ENCODE peak calls at places on chromosomes 16 and 17, in four cellular contexts. J is GM12878, K is K562, Z is HepG2. G is an unnamed sample.

GRCh38 chr17:40019140-40019991 is 4.1 kb downstream of the CSF3 start:
- DNase-seq in Z (no peak), J (no peak), K (no peak), G (no peak)

GRCh38 chr17:82273327-82274133 is at the start of gene CSNK1D:
- DNase-seq in K (peak), Z (peak), J (peak), G (peak)

GRCh38 chr17:76537578-76538280 is at the start of gene CYGB:
- DNase-seq in J (no peak), K (no peak), Z (no peak), G (no peak)

GRCh38 chr17:36148559-36149295 is 27.7 kb downstream of the TBC1D3B start:
- DNase-seq in Z (peak), K (peak), J (peak), G (peak)

GRCh38 chr17:36703860-36704266 is 102.5 kb downstream of the MRM1 start:
- DNase-seq in K (peak), J (no peak), Z (no peak), G (peak)

GRCh38 chr17:56870163-56870651 is 36.3 kb downstream of the DGKE start:
- DNase-seq in Z (peak), J (peak), K (no peak), G (no peak)

GRCh38 chr17:49390548-49391324 is 23.9 kb downstream of the PHB1 start:
- DNase-seq in Z (peak), J (no peak), K (peak), G (no peak)

GRCh38 chr17:68821860-68822693 is 133.1 kb downstream of the ABCA8 start:
- DNase-seq in J (no peak), K (no peak), Z (peak), G (no peak)

GRCh38 chr17:9120471-9120870 is 99.2 kb downstream of the NTN1 start:
- DNase-seq in Z (peak), J (no peak), K (peak), G (peak)

GRCh38 chr16:91484-91883 is 13.5 kb downstream of the MPG start:
- DNase-seq in K (no peak), J (no peak), Z (no peak), G (no peak)

GRCh38 chr17:13590441-13590840 is 11.3 kb downstream of the HS3ST3A1 start:
- DNase-seq in J (no peak), Z (no peak), K (no peak), G (no peak)

GRCh38 chr17:66944365-66945203 is 19.9 kb upstream of the CACNG4 start:
- DNase-seq in Z (no peak), K (no peak), J (no peak), G (no peak)

GRCh38 chr16:79876332-79876730 is 275.8 kb upstream of the MAF start:
- DNase-seq in J (peak), K (no peak), Z (no peak), G (no peak)

GRCh38 chr17:16882243-16882925 is 89.5 kb downstream of the TNFRSF13B start:
- DNase-seq in K (no peak), Z (no peak), J (no peak), G (no peak)

GRCh38 chr17:20009302-20010098 is at the start of gene SPECC1:
- DNase-seq in Z (peak), K (peak), J (no peak), G (peak)

GRCh38 chr17:47649972-47650524 is 329 bp downstream of the KPNB1 start:
- DNase-seq in J (no peak), K (peak), Z (no peak), G (no peak)

GRCh38 chr17:81844327-81844851 is 9.5 kb upstream of the PPP1R27 start:
- DNase-seq in K (no peak), J (no peak), Z (no peak), G (no peak)

DNA sequence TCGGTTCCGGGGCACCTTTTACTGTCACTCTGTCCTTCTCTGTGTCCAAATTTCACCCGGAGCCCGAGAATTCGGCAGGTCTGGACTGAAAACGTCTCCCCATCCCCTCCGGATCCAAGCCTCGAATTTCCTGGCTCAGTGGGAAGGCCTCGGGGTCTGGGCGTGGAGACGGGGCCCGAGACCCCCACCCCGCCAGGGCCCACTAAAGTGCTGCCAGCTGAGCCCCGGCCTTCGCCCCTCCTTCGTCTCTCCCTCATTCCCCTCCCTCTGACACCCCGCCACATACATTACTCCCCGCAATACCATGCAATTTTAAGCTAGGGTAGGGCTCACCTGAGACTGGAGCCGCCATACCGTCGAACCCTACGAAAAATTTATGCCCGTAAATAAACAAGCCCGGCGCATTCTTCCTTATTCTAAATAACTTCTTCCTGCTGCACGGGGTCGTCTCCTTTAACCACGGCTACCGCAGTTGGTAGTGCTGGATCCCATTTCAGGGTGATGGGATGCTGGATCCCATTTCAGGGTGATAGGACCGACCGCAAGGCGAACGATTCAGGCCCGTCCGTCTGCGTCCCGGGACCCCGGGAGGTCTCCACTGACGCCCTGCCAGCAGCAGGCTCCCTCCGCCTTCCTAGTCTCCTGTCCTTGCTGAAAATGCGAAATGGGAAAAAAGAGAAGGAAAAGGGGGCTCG is 4.4 kb upstream of the OR1F1 start:
- DNase-seq in Z (no peak), K (no peak), J (no peak), G (no peak)
- TF ChIP-seq FOXK2 in Z (no peak), K (no peak), J (no peak), G (no peak)

DNA sequence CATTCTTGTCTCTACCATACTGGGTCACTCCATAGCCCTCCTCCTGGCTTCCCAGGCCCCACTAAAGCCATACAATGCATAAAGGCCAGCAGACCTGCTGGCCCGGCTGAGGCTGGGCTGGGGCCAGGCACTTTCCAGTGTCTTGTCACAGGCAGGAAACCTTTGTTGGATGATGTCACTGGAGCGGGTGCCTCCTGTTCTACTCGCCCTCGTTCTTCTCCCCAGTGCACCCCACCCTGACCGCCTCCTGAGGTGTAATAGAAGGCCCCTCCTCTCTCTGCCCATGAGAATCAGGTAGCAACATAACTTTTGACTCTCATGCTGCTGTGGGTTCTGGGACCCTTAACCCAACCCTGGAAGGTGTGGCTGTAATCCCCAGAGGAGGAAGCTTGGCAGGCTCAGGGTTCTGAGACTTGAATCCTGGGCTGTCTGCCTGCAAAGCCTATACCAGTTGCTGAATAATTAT is 54.2 kb upstream of the IL34 start:
- DNase-seq in J (no peak), Z (no peak), K (no peak), G (no peak)
- TF ChIP-seq FOXK2 in J (no peak), Z (no peak), K (no peak), G (no peak)

DNA sequence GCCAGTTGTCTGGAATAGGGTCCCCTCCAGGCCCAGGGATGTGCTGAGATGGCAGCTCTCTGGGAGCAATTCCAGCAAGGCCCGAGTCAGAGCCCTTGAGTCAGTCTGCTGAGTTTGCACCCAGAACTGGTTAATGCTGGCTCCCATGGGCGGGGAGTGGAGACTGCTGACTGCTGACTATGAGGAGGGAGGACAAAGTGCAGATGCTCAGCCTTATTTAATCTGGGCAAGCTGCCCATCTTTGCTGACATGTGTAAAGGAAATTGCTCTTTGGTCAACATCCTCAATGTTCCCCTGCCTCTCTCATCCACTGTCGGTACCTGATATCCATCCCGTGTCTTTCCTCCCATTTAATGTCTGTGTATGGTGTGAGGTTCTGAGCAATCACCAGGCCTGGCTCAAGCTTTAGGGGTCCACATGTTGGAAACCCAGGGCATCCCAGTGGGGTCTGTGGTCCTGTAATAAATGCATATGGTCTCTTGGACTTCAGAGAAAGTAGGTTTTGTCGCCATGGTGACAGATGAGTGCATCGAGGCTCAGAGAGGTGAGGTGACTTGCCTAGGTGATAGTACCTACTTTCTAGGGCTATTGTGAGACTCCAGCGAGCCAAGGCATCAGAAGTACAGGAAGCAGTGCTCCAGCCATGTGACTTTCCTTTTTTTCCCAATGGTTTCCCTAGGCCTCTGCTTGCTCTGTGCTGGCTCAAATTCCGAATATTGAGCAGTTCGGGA is 20.0 kb upstream of the RNF135 start:
- DNase-seq in K (no peak), J (no peak), Z (peak), G (no peak)
- TF ChIP-seq FOXK2 in K (no peak), J (no peak), Z (no peak), G (no peak)

GRCh38 chr16:72877374-72878028 is 170.4 kb downstream of the ZFHX3 start:
- DNase-seq in J (no peak), K (no peak), Z (peak), G (no peak)
- TF ChIP-seq FOXK2 in J (no peak), K (no peak), Z (peak), G (no peak)

GRCh38 chr17:65058615-65059014 is 2.1 kb upstream of the GNA13 start:
- DNase-seq in Z (no peak), J (no peak), K (no peak), G (no peak)

GRCh38 chr17:65055280-65055707 is 1.2 kb downstream of the GNA13 start:
- DNase-seq in Z (no peak), K (no peak), J (no peak), G (no peak)

GRCh38 chr17:65058151-65058550 is 1.6 kb upstream of the GNA13 start:
- DNase-seq in Z (no peak), J (no peak), K (no peak), G (no peak)

GRCh38 chr17:65055708-65056638 is 567 bp downstream of the GNA13 start:
- DNase-seq in K (peak), Z (peak), J (no peak), G (peak)

GRCh38 chr17:65057520-65058075 is 1.1 kb upstream of the GNA13 start:
- DNase-seq in J (no peak), K (no peak), Z (no peak), G (no peak)
- TF ChIP-seq FOXK2 in J (no peak), K (no peak), Z (no peak), G (no peak)

DNA sequence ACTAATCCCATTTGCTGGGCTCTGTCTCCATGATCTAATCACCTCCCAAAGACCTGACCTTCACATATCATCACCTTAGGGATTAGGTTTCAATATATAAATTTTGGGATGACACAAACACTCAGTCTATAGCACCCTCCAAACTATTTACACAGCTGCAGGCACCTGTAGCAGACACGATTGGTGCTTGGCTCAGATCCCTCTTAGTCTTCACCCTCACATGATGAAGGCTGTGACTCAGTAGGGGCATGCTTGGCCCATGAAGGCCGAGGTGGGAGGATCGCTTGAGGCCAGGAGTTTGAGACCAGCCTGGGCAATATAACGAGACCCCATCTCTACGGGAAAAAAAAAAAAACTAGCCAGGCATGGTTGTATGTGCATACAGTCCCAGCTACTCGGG is 73.5 kb downstream of the HS3ST2 start:
- DNase-seq in K (no peak), Z (no peak), J (no peak), G (no peak)
- TF ChIP-seq FOXK2 in K (no peak), Z (no peak), J (no peak), G (no peak)

DNA sequence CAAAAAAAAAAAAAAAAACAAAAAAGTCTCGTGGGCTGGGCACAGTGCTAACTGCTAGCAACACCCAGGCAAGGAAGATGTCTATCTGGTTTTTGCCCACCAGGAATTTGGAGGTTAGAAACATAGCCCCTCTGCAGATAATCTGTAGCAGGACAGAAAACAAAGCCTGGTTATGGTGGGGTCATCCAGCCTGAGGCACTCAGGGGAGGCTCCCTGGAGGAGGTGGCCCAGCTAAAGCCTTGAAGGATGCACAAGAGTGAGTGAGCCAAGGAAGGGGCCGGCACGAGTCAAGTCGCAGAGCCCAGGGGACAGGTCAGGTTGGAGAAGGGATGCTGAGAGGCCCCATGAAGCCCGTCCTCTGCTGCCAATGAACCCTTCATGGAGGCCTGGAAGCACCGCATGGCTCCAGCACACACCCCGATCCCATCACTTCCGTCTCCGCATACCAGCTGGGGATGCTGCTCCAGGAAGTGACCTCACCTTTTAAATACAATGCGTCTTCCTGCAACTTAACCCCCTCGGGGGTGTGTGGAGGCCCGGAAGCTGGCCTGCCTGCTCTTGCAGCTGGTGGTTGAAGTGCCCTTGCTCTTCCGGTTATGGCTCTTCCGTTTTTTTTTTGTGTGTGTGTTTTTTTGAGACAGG is 86.5 kb downstream of the ENGASE start:
- DNase-seq in J (no peak), Z (no peak), K (peak), G (no peak)
- TF ChIP-seq FOXK2 in J (no peak), Z (no peak), K (no peak), G (no peak)

DNA sequence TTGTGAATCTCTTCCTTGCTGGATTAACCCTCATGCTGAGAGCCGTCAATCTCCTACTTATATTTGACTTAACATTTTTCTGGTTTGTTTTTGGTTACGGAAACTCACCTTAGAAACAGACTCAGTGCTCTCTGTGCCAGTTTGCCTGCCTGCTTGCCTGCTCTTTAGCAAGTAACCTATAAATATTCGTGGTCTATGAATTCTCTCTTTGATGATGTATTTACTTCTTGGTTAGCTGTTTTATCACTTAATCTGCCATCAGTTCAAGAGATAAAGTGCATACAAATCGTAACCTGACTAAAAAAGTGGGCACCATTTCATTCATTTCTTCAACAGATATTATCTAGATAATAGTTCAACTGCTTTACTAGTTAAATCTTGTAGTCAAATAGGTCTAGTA is 26.7 kb downstream of the CYB5B start:
- DNase-seq in J (no peak), Z (no peak), K (no peak), G (no peak)
- TF ChIP-seq FOXK2 in J (no peak), Z (no peak), K (no peak), G (no peak)

G was measured in HEK293T.